ENCODE peak calls at places on chromosomes 3 and 15, in seven cellular contexts. P, C, W, Z, E, U and T are unnamed samples.

GRCh38 chr3:183560607-183561006 is 5.1 kb upstream of the KLHL6 start:
- DNase-seq in P (peak; percentile 53), C (peak; percentile 17), W (peak; percentile 10), Z (no peak), E (no peak), U (peak; percentile 89), T (peak; percentile 46)

GRCh38 chr15:40844543-40844981 is 714 bp downstream of the SPINT1 start:
- DNase-seq in P (peak; percentile 59), C (no peak), W (peak; percentile 28), Z (peak; percentile 74), E (no peak), U (peak; percentile 39), T (peak; percentile 50)

GRCh38 chr3:172152294-172152649 is 112.9 kb downstream of the FNDC3B start:
- DNase-seq in P (no peak), C (no peak), W (no peak), Z (no peak), E (no peak), U (no peak), T (no peak)

GRCh38 chr3:113783463-113783862 is 36.6 kb downstream of the ATP6V1A start:
- DNase-seq in P (no peak), C (peak; percentile 14), W (no peak), Z (no peak), E (no peak), U (peak; percentile 44), T (no peak)

GRCh38 chr3:37855363-37855970 is 6.2 kb upstream of the CTDSPL start:
- DNase-seq in P (peak; percentile 85), C (peak; percentile 76), W (peak; percentile 81), Z (peak; percentile 79), E (peak; percentile 41), U (peak; percentile 63), T (peak; percentile 88)

GRCh38 chr3:180335056-180335455 is 266.9 kb upstream of the TTC14 start:
- DNase-seq in P (no peak), C (no peak), W (no peak), Z (no peak), E (no peak), U (no peak), T (no peak)

GRCh38 chr3:123732447-123732846 is 147.6 kb upstream of the HACD2 start:
- DNase-seq in P (no peak), C (peak; percentile 68), W (peak; percentile 99), Z (no peak), E (no peak), U (no peak), T (peak; percentile 45)

GRCh38 chr15:77507911-77508310 is 87.2 kb downstream of the HMG20A start:
- DNase-seq in P (no peak), C (peak; percentile 40), W (peak; percentile 78), Z (no peak), E (peak; percentile 41), U (no peak), T (no peak)

GRCh38 chr15:57500979-57501576 is 90.6 kb upstream of the MYZAP start:
- DNase-seq in P (no peak), C (no peak), W (peak; percentile 18), Z (no peak), E (no peak), U (no peak), T (no peak)

GRCh38 chr3:143597774-143598652 is 250.3 kb downstream of the SLC9A9 start:
- DNase-seq in P (no peak), C (no peak), W (peak; percentile 24), Z (no peak), E (no peak), U (no peak), T (no peak)

GRCh38 chr15:71677352-71677751 is 133.0 kb upstream of the NR2E3 start:
- DNase-seq in P (no peak), C (no peak), W (peak; percentile 12), Z (no peak), E (no peak), U (peak; percentile 39), T (no peak)

GRCh38 chr3:58051196-58051595 is 43.0 kb downstream of the FLNB start:
- DNase-seq in P (no peak), C (peak; percentile 72), W (peak; percentile 91), Z (no peak), E (no peak), U (no peak), T (peak; percentile 58)

GRCh38 chr15:66747866-66748265 is 45.8 kb downstream of the SMAD6 start:
- DNase-seq in P (no peak), C (no peak), W (no peak), Z (no peak), E (no peak), U (no peak), T (no peak)

GRCh38 chr3:66797916-66798560 is 200.1 kb upstream of the KBTBD8 start:
- DNase-seq in P (peak; percentile 87), C (no peak), W (no peak), Z (no peak), E (no peak), U (no peak), T (peak; percentile 39)

GRCh38 chr15:85563731-85564130 is 183.3 kb downstream of the AKAP13 start:
- DNase-seq in P (no peak), C (no peak), W (no peak), Z (no peak), E (no peak), U (no peak), T (no peak)

GRCh38 chr15:64883997-64884511 is 27.6 kb upstream of the ANKDD1A start:
- DNase-seq in P (no peak), C (peak; percentile 56), W (peak; percentile 56), Z (peak; percentile 58), E (no peak), U (no peak), T (peak; percentile 75)

GRCh38 chr15:67852433-67852832 is 12.6 kb upstream of the RNU6-1 start:
- DNase-seq in P (no peak), C (no peak), W (no peak), Z (no peak), E (no peak), U (no peak), T (no peak)

DNA sequence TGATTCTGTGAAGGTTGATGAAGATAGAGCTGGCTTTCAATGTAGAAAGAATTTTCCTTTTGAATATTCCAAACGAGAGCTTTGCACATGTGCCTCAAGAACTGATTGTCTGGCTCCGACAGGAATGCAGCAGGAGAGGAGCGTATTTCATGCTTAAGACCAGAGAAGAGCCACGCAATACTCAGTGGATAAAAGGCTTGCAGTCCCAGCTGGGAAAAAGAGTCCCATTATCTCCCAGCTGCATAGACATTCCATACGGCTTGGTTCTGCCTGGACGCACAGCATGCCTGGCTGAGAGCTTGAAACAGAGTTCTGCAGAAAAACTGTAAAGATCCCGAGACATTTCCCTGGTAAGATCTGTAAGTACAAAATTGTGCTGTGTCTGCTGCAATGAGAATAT is at the start of gene CNTN6:
- DNase-seq in P (peak; percentile 33), C (no peak), W (no peak), Z (peak; percentile 25), E (no peak), U (no peak), T (peak; percentile 23)
- H2AFZ ChIP-seq in P (peak within 1 kb of the TSS; percentile 6), C (no peak within 1 kb of the TSS), W (no peak within 1 kb of the TSS), Z (no peak within 1 kb of the TSS), E (no peak within 1 kb of the TSS), U (no peak within 1 kb of the TSS), T (no peak within 1 kb of the TSS)

GRCh38 chr3:25429441-25429907 is 1.4 kb downstream of the RARB start:
- DNase-seq in P (no peak), C (no peak), W (no peak), Z (no peak), E (no peak), U (no peak), T (no peak)

GRCh38 chr3:25430942-25431570 is 3.0 kb downstream of the RARB start:
- DNase-seq in P (no peak), C (no peak), W (no peak), Z (no peak), E (no peak), U (no peak), T (no peak)

GRCh38 chr3:25428950-25429349 is 887 bp downstream of the RARB start:
- DNase-seq in P (no peak), C (no peak), W (no peak), Z (no peak), E (no peak), U (no peak), T (no peak)

GRCh38 chr3:25432191-25432720 is 4.2 kb downstream of the RARB start:
- DNase-seq in P (no peak), C (no peak), W (no peak), Z (no peak), E (no peak), U (no peak), T (no peak)

GRCh38 chr3:25429960-25430941 is 2.2 kb downstream of the RARB start:
- DNase-seq in P (no peak), C (no peak), W (no peak), Z (no peak), E (no peak), U (no peak), T (no peak)
- H3K4me3 ChIP-seq in P (no peak overlapping the region), C (peak overlapping the region; percentile 37), W (no peak overlapping the region), Z (peak overlapping the region; percentile 70), E (no peak overlapping the region), U (no peak overlapping the region), T (peak overlapping the region; percentile 65)

GRCh38 chr3:134859341-134859740 is 64.3 kb downstream of the EPHB1 start:
- DNase-seq in P (no peak), C (no peak), W (no peak), Z (no peak), E (no peak), U (no peak), T (no peak)

GRCh38 chr3:134857356-134857755 is 62.3 kb downstream of the EPHB1 start:
- DNase-seq in P (no peak), C (no peak), W (no peak), Z (no peak), E (no peak), U (no peak), T (no peak)

GRCh38 chr3:134858516-134859035 is 63.5 kb downstream of the EPHB1 start:
- DNase-seq in P (no peak), C (no peak), W (no peak), Z (no peak), E (no peak), U (no peak), T (no peak)

GRCh38 chr3:134860141-134860540 is 65.1 kb downstream of the EPHB1 start:
- DNase-seq in P (no peak), C (no peak), W (no peak), Z (peak; percentile 10), E (no peak), U (no peak), T (no peak)

DNA sequence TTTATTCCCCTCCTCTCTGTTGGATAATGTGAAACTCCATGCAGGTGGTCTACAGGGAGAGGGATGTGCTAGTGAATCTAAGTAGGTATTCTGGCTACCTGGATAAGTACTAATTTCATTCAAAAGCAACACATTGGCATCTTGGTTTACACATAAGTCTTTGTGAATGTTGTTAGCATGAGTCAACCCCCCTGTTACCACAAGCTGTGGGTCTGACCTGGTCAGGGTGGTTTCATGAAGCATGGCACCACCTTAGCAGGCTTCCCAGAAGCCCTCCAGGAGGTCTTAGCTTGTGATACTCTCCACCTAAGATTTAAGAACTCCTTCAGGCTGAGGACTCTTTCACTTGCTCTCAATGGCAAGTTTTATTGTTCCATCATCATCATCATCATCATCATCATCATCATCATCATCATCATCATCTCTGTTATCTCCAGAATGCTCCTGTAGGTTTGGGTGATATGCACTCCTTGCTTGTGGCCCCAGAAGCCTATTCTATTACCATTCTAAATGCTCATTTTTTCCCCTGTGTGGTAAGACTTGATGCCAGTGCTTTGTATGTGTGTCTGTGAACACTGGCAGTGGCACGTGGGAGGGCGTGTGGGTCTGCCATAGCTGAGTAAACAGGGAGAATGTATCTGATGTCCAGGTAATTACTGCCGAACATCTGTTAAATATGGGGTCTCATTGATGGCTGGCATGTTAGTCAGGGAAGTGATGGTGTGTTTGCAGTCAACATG is 62.9 kb downstream of the EPHB1 start:
- DNase-seq in P (no peak), C (no peak), W (no peak), Z (no peak), E (no peak), U (no peak), T (no peak)
- H3K9me2 ChIP-seq in P (no peaks in the 10 kb centered on the region), C (no peaks in the 10 kb centered on the region), W (no peaks in the 10 kb centered on the region), Z (no peaks in the 10 kb centered on the region), E (no peaks in the 10 kb centered on the region), U (no peaks in the 10 kb centered on the region), T (no peaks in the 10 kb centered on the region)

GRCh38 chr3:151592287-151592686 is 131.4 kb upstream of the IGSF10 start:
- DNase-seq in P (peak; percentile 48), C (no peak), W (no peak), Z (no peak), E (no peak), U (no peak), T (no peak)
- H2AFZ ChIP-seq in P (no peak overlapping the region), C (no peak overlapping the region), W (no peak overlapping the region), Z (no peak overlapping the region), E (no peak overlapping the region), U (no peak overlapping the region), T (no peak overlapping the region)